ENCODE peak calls at places on chromosome 21, in six cellular contexts. P is AG08395; H is fibroblast of mammary gland; A is activated CD8-positive, alpha-beta memory T cell treated with anti-CD3 and anti-CD28 coated beads, Interleukin-2, amount 10 ng/mL, durations not matched to agents 7 days and 5 days; R is NAMALWA; Z is cardiac fibroblast. V is an unnamed sample.

GRCh38 chr21:45301521-45302081 is 13.9 kb upstream of the POFUT2 start:
- DNase-seq in P (no peak), A (no peak), R (no peak), Z (no peak), H (no peak), V (no peak)

GRCh38 chr21:37006521-37007291 is at the start of gene RIPPLY3:
- DNase-seq in P (peak; percentile 11), A (no peak), Z (peak; percentile 22), H (no peak), R (no peak), V (peak; percentile 26)

GRCh38 chr21:29005696-29006095 is 13.0 kb upstream of the LTN1 start:
- DNase-seq in Z (no peak), H (peak; percentile 30), A (no peak), R (no peak), P (no peak), V (no peak)

GRCh38 chr21:44931137-44931500 is 8.7 kb upstream of the SLX9 start:
- DNase-seq in P (peak; percentile 55), H (peak; percentile 56), Z (peak; percentile 85), R (peak; percentile 65), A (no peak), V (no peak)

GRCh38 chr21:25895565-25896205 is 160.9 kb downstream of the GABPA start:
- DNase-seq in P (peak; percentile 57), R (peak; percentile 74), Z (peak; percentile 59), A (no peak), H (peak; percentile 50), V (peak; percentile 12)

GRCh38 chr21:15421521-15421920 is 308.3 kb upstream of the USP25 start:
- DNase-seq in H (no peak), A (no peak), Z (no peak), P (no peak), R (no peak), V (no peak)

GRCh38 chr21:32869459-32869858 is 97.9 kb upstream of the PAXBP1 start:
- DNase-seq in H (no peak), P (no peak), Z (no peak), R (no peak), A (no peak), V (no peak)

GRCh38 chr21:42460391-42461184 is 35.4 kb downstream of the RSPH1 start:
- DNase-seq in P (no peak), R (peak; percentile 96), H (no peak), A (no peak), Z (no peak), V (peak; percentile 41)

GRCh38 chr21:38853421-38853919 is 47.7 kb downstream of the ETS2 start:
- DNase-seq in R (peak; percentile 91), H (peak; percentile 95), Z (peak; percentile 99), P (peak; percentile 51), A (no peak), V (no peak)

GRCh38 chr21:46095814-46096595 is 1.9 kb upstream of the COL6A2 start:
- DNase-seq in A (peak; percentile 36), R (no peak), P (no peak), Z (no peak), H (no peak), V (no peak)

GRCh38 chr21:28516996-28517592 is 475.6 kb downstream of the LTN1 start:
- DNase-seq in Z (peak; percentile 65), P (no peak), A (peak; percentile 78), H (peak; percentile 27), R (peak; percentile 89), V (peak; percentile 29)

V was measured in GM19239.